ENCODE peak calls at places on chromosomes 4 and X, in five cellular contexts. One of them, this sample, is unnamed.

GRCh38 chrX:121755541-121755940 is 708.1 kb downstream of the GLUD2 start:
- DNase-seq in H4: no peak
- DNase-seq in stimulated activated CD4-positive, alpha-beta T cell treated with anti-CD3 and anti-CD28 coated beads, TNF-alpha, amount 100 ng/mL, for 1 hour: no peak
- DNase-seq in heart right ventricle: no peak
- DNase-seq in activated T-cell treated with anti-CD3 and anti-CD28 coated beads for 1 hour: no peak
- DNase-seq in this sample: no peak

GRCh38 chr4:21888195-21888976 is 60.2 kb downstream of the KCNIP4 start:
- DNase-seq in H4: peak
- DNase-seq in activated T-cell treated with anti-CD3 and anti-CD28 coated beads for 1 hour: no peak
- DNase-seq in stimulated activated CD4-positive, alpha-beta T cell treated with anti-CD3 and anti-CD28 coated beads, TNF-alpha, amount 100 ng/mL, for 1 hour: no peak
- DNase-seq in heart right ventricle: no peak
- DNase-seq in this sample: no peak

GRCh38 chr4:168095776-168096443 is 3.6 kb downstream of the ANXA10 start:
- DNase-seq in activated T-cell treated with anti-CD3 and anti-CD28 coated beads for 1 hour: no peak
- DNase-seq in stimulated activated CD4-positive, alpha-beta T cell treated with anti-CD3 and anti-CD28 coated beads, TNF-alpha, amount 100 ng/mL, for 1 hour: no peak
- DNase-seq in heart right ventricle: no peak
- DNase-seq in H4: no peak
- DNase-seq in this sample: no peak

GRCh38 chr4:12319765-12320164 is 891.1 kb upstream of the HS3ST1 start:
- DNase-seq in activated T-cell treated with anti-CD3 and anti-CD28 coated beads for 1 hour: no peak
- DNase-seq in stimulated activated CD4-positive, alpha-beta T cell treated with anti-CD3 and anti-CD28 coated beads, TNF-alpha, amount 100 ng/mL, for 1 hour: no peak
- DNase-seq in H4: no peak
- DNase-seq in heart right ventricle: no peak
- DNase-seq in this sample: no peak

GRCh38 chr4:128220286-128221235 is 67.1 kb downstream of the PGRMC2 start:
- DNase-seq in H4: peak
- DNase-seq in stimulated activated CD4-positive, alpha-beta T cell treated with anti-CD3 and anti-CD28 coated beads, TNF-alpha, amount 100 ng/mL, for 1 hour: no peak
- DNase-seq in activated T-cell treated with anti-CD3 and anti-CD28 coated beads for 1 hour: no peak
- DNase-seq in heart right ventricle: no peak
- DNase-seq in this sample: no peak

GRCh38 chrX:98422530-98422929 is 1538.8 kb downstream of the RPA4 start:
- DNase-seq in stimulated activated CD4-positive, alpha-beta T cell treated with anti-CD3 and anti-CD28 coated beads, TNF-alpha, amount 100 ng/mL, for 1 hour: no peak
- DNase-seq in activated T-cell treated with anti-CD3 and anti-CD28 coated beads for 1 hour: no peak
- DNase-seq in heart right ventricle: no peak
- DNase-seq in H4: no peak
- DNase-seq in this sample: no peak

GRCh38 chrX:72125331-72126047 is 6.2 kb downstream of the RTL5 start:
- DNase-seq in H4: no peak
- DNase-seq in activated T-cell treated with anti-CD3 and anti-CD28 coated beads for 1 hour: no peak
- DNase-seq in stimulated activated CD4-positive, alpha-beta T cell treated with anti-CD3 and anti-CD28 coated beads, TNF-alpha, amount 100 ng/mL, for 1 hour: no peak
- DNase-seq in heart right ventricle: no peak
- DNase-seq in this sample: no peak

GRCh38 chrX:124028177-124028576 is 66.7 kb downstream of the STAG2 start:
- DNase-seq in H4: no peak
- DNase-seq in stimulated activated CD4-positive, alpha-beta T cell treated with anti-CD3 and anti-CD28 coated beads, TNF-alpha, amount 100 ng/mL, for 1 hour: no peak
- DNase-seq in heart right ventricle: no peak
- DNase-seq in activated T-cell treated with anti-CD3 and anti-CD28 coated beads for 1 hour: no peak
- DNase-seq in this sample: no peak

GRCh38 chr4:89308161-89308500 is 531 bp upstream of the GPRIN3 start:
- DNase-seq in H4: no peak
- DNase-seq in stimulated activated CD4-positive, alpha-beta T cell treated with anti-CD3 and anti-CD28 coated beads, TNF-alpha, amount 100 ng/mL, for 1 hour: no peak
- DNase-seq in heart right ventricle: no peak
- DNase-seq in activated T-cell treated with anti-CD3 and anti-CD28 coated beads for 1 hour: no peak
- DNase-seq in this sample: no peak

GRCh38 chr4:145531791-145532190 is 50.1 kb downstream of the SMAD1 start:
- DNase-seq in H4: no peak
- DNase-seq in stimulated activated CD4-positive, alpha-beta T cell treated with anti-CD3 and anti-CD28 coated beads, TNF-alpha, amount 100 ng/mL, for 1 hour: no peak
- DNase-seq in activated T-cell treated with anti-CD3 and anti-CD28 coated beads for 1 hour: no peak
- DNase-seq in heart right ventricle: no peak
- DNase-seq in this sample: no peak

GRCh38 chrX:140432328-140433025 is 72.4 kb downstream of the SOX3 start:
- DNase-seq in heart right ventricle: peak
- DNase-seq in H4: no peak
- DNase-seq in stimulated activated CD4-positive, alpha-beta T cell treated with anti-CD3 and anti-CD28 coated beads, TNF-alpha, amount 100 ng/mL, for 1 hour: no peak
- DNase-seq in activated T-cell treated with anti-CD3 and anti-CD28 coated beads for 1 hour: no peak
- DNase-seq in this sample: no peak